ENCODE peak calls at places on chromosome 13, in five cellular contexts. S is nephron progenitor cell, P is prostate gland, A is Caco-2, R is skeletal muscle cell. M is an unnamed sample.

GRCh38 chr13:28607187-28607955 is 51.6 kb upstream of the POMP start:
- DNase-seq in S (no peak), P (no peak), A (no peak), R (no peak), M (no peak)

GRCh38 chr13:100547805-100548204 is 40.8 kb downstream of the GGACT start:
- DNase-seq in S (no peak), P (peak; percentile 86), A (no peak), R (no peak), M (peak; percentile 32)

GRCh38 chr13:111969551-111970135 is 97.3 kb upstream of the SOX1 start:
- DNase-seq in S (no peak), P (no peak), A (no peak), R (no peak), M (no peak)

GRCh38 chr13:92804926-92805325 is 421.7 kb upstream of the GPC6 start:
- DNase-seq in S (no peak), P (no peak), A (no peak), R (no peak), M (no peak)

GRCh38 chr13:33279414-33279813 is 6.1 kb downstream of the STARD13 start:
- DNase-seq in S (no peak), P (peak; percentile 54), A (no peak), R (no peak), M (no peak)

GRCh38 chr13:101493541-101493940 is 41.1 kb downstream of the ITGBL1 start:
- DNase-seq in S (no peak), P (no peak), A (no peak), R (no peak), M (no peak)

GRCh38 chr13:33644607-33645543 is 173.1 kb upstream of the RFC3 start:
- DNase-seq in S (no peak), P (no peak), A (no peak), R (no peak), M (peak; percentile 39)

GRCh38 chr13:78121459-78122348 is 203.1 kb upstream of the EDNRB start:
- DNase-seq in S (peak; percentile 39), P (peak; percentile 35), A (peak; percentile 42), R (peak; percentile 34), M (peak; percentile 51)

GRCh38 chr13:28486144-28486543 is 8.8 kb downstream of the FLT1 start:
- DNase-seq in S (no peak), P (no peak), A (no peak), R (no peak), M (no peak)